ENCODE peak calls at places on chromosomes 11 and 22, in five cellular contexts. Z is K562, X is A549, W is SK-N-SH, Y is HepG2. A is an unnamed sample.

GRCh38 chr11:23192256-23192655 is 332.0 kb upstream of the CCDC179 start:
- DNase-seq in Z (no peak), X (no peak), W (no peak), Y (no peak), A (no peak)

GRCh38 chr11:72235351-72236057 is 8.5 kb downstream of the PHOX2A start:
- DNase-seq in Z (no peak), X (no peak), W (peak), Y (no peak), A (no peak)

GRCh38 chr11:65864758-65865471 is 4.7 kb downstream of the MUS81 start:
- DNase-seq in Z (no peak), X (no peak), W (no peak), Y (no peak), A (no peak)

GRCh38 chr11:66617148-66617814 is 851 bp downstream of the RBM14 start:
- DNase-seq in Z (no peak), X (no peak), W (no peak), Y (no peak), A (no peak)

GRCh38 chr22:19705181-19705934 is 8.9 kb upstream of the SEPTIN5 start:
- DNase-seq in Z (no peak), X (no peak), W (no peak), Y (no peak), A (no peak)

GRCh38 chr11:1829039-1829820 is 5.6 kb upstream of the SYT8 start:
- DNase-seq in Z (no peak), X (no peak), W (no peak), Y (no peak), A (no peak)

GRCh38 chr11:9688716-9689511 is 25.0 kb downstream of the SWAP70 start:
- DNase-seq in Z (no peak), X (no peak), W (peak), Y (no peak), A (peak)

GRCh38 chr11:119991022-119991404 is 146.9 kb downstream of the TRIM29 start:
- DNase-seq in Z (no peak), X (no peak), W (no peak), Y (no peak), A (no peak)

GRCh38 chr11:71086687-71087258 is 165.6 kb downstream of the SHANK2 start:
- DNase-seq in Z (peak), X (peak), W (peak), Y (peak), A (no peak)

GRCh38 chr22:47296405-47297260 is 534.2 kb downstream of the TBC1D22A start:
- DNase-seq in Z (peak), X (no peak), W (peak), Y (no peak), A (no peak)

GRCh38 chr11:269146-269890 is 8.9 kb upstream of the NLRP6 start:
- DNase-seq in Z (peak), X (no peak), W (no peak), Y (peak), A (peak)

GRCh38 chr22:32175751-32176644 is 16.9 kb upstream of the C22orf42 start:
- DNase-seq in Z (no peak), X (no peak), W (peak), Y (no peak), A (no peak)

GRCh38 chr11:61598886-61599868 is 18.3 kb upstream of the SYT7 start:
- DNase-seq in Z (no peak), X (no peak), W (peak), Y (no peak), A (no peak)

GRCh38 chr22:48918585-48919186 is 909.0 kb downstream of the BRD1 start:
- DNase-seq in Z (no peak), X (no peak), W (no peak), Y (peak), A (no peak)

GRCh38 chr11:110921742-110922200 is 209.5 kb upstream of the ARHGAP20 start:
- DNase-seq in Z (no peak), X (no peak), W (no peak), Y (no peak), A (no peak)

GRCh38 chr11:116420770-116421528 is 351.8 kb downstream of the BUD13 start:
- DNase-seq in Z (no peak), X (no peak), W (no peak), Y (no peak), A (no peak)

GRCh38 chr11:72216638-72217037 is at the start of gene FOLR2:
- DNase-seq in Z (no peak), X (no peak), W (no peak), Y (no peak), A (no peak)

GRCh38 chr11:75626692-75627536 is 41.9 kb downstream of the MAP6 start:
- DNase-seq in Z (no peak), X (no peak), W (peak), Y (no peak), A (no peak)

GRCh38 chr11:8047382-8047781 is 33.6 kb upstream of the TUB start:
- DNase-seq in Z (no peak), X (no peak), W (no peak), Y (no peak), A (no peak)

GRCh38 chr22:48779661-48780596 is 1047.7 kb downstream of the BRD1 start:
- DNase-seq in Z (no peak), X (no peak), W (no peak), Y (no peak), A (no peak)

GRCh38 chr22:49833340-49834007 is 5.8 kb upstream of the BRD1 start:
- DNase-seq in Z (no peak), X (no peak), W (no peak), Y (no peak), A (no peak)

GRCh38 chr22:30226192-30226832 is 20.2 kb downstream of the LIF start:
- DNase-seq in Z (no peak), X (peak), W (no peak), Y (peak), A (no peak)

GRCh38 chr11:36628765-36629199 is 30.7 kb upstream of the RAG2 start:
- DNase-seq in Z (no peak), X (no peak), W (peak), Y (no peak), A (no peak)

GRCh38 chr11:34050967-34051348 is 573 bp upstream of the CAPRIN1 start:
- DNase-seq in Z (no peak), X (no peak), W (no peak), Y (peak), A (no peak)

GRCh38 chr11:76666408-76666807 is 4.1 kb downstream of the LRRC32 start:
- DNase-seq in Z (no peak), X (no peak), W (no peak), Y (no peak), A (no peak)

GRCh38 chr11:128956401-128957203 is 13.9 kb upstream of the TP53AIP1 start:
- DNase-seq in Z (peak), X (peak), W (peak), Y (peak), A (peak)

GRCh38 chr11:2922635-2923034 is 6.6 kb downstream of the PHLDA2 start:
- DNase-seq in Z (no peak), X (no peak), W (no peak), Y (no peak), A (no peak)

GRCh38 chr11:76210920-76211851 is 4.9 kb upstream of the WNT11 start:
- DNase-seq in Z (no peak), X (no peak), W (no peak), Y (no peak), A (no peak)

GRCh38 chr11:100445231-100445735 is 241.8 kb upstream of the ARHGAP42 start:
- DNase-seq in Z (no peak), X (no peak), W (no peak), Y (no peak), A (no peak)

DNA sequence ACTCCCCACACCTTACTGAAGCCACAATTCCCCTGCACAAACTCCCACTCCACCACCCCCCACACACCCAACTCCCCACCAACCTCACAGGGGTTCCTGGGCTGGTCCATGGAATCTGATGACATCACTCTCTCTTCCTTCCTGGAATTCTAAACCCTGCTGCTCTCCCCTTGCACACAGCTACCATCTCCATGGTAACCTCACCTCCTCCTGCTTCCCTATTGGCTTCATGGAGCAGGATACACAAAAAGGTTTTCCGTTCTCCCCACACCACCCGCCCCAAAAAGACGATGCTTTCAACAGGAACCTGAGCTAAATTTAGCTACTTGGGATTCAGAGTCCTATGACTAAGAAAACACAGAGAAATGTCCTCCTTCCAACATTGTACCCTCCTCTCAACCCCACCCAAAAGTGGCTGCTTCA is 67.1 kb downstream of the RBFOX2 start:
- DNase-seq in Z (no peak), X (peak), W (peak), Y (no peak), A (no peak)
- TF ChIP-seq EP300 in Z (no peak), X (no peak), W (no peak), Y (no peak), A (no peak)

GRCh38 chr11:57072640-57073039 is 83.9 kb downstream of the OR5AK2 start:
- DNase-seq in Z (no peak), X (peak), W (no peak), Y (no peak), A (no peak)
- TF ChIP-seq REST in Z (no peak), X (no peak), W (peak), Y (no peak), A (no peak)

DNA sequence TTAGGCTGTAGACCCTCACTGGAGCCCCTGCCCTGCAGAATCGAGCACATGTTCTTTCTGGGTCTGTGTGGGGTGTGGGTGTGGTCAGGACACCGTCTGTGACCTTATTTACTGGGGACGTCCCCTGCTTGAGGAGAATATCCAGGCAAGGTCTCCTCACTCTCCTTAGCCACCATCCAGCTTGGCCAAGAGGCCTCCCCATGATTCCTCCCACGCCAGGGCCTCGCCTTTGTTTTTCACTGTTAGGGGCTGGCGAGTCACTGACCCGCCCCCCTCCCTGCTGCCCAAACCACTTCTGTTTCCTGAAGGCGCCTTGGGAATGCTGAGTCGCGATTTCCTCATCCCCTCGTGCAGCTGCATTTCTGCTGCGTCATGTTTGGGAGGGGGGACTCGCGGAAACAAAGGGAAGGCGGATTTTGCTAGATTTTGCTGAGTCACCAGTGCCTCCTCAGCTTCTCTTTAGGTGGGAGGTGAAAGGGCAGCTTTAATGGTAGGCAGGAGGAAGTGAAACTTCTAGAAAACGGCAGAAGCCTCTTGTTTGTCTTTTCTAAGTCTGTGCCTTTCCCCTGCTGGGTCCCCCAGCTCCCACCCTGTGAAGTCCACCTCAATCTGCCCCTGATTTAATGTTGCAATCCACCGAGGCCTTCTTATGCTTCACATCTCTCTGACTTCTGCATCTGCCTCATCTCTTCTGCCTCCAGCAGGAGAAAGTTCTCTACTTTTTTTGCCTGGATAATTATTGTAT is 4.0 kb upstream of the HMOX1 start:
- DNase-seq in Z (peak), X (peak), W (no peak), Y (peak), A (peak)
- TF ChIP-seq EP300 in Z (peak), X (peak), W (no peak), Y (peak), A (peak)

GRCh38 chr11:92979176-92979575 is 9.7 kb downstream of the MTNR1B start:
- DNase-seq in Z (peak), X (no peak), W (peak), Y (no peak), A (no peak)
- TF ChIP-seq REST in Z (no peak), X (no peak), W (no peak), Y (no peak), A (no peak)

DNA sequence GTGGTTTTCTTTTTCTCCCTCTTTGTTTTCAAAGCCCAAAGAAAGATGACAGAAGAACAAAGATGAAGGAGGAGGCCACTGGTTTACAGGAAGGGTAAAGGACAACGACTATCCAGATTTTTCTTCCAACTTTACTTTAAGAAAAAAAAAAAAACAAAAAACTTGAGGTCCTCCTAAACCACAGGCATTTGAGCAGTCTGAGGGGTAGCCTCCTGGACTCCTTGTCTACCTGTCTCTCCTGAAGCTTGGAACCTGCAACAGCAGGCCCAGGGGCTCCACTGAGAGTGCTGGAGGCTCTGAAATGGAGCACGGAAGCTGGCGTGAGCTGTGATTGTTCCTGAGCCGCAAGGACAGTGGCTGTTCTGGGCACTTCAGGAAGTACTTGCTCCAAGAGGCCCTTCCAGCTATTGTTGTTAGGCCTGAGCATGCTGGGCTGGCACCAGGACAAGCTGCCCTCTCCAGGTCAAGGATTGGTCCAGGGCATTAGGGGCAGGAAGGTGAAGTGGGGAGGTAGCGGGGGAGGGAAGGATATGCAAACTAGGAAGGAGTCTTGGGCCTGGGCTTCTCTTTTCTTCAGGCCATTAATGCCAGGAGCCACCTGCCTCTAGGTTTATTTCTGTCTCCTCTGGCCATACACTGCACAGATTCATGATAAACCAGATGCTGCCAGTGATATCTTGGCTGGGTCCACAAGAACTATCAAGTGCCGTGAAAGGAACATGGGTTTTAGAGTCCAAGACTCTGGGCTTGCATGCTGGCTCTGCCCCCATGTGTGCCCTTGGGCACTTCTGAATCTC is 147.3 kb downstream of the CCDC34 start:
- DNase-seq in Z (no peak), X (no peak), W (no peak), Y (no peak), A (no peak)
- TF ChIP-seq EP300 in Z (no peak), X (no peak), W (no peak), Y (no peak), A (no peak)

GRCh38 chr11:46855863-46856262 is 9.8 kb upstream of the CKAP5 start:
- DNase-seq in Z (no peak), X (no peak), W (no peak), Y (no peak), A (no peak)

GRCh38 chr11:46849631-46850030 is 3.6 kb upstream of the CKAP5 start:
- DNase-seq in Z (no peak), X (no peak), W (no peak), Y (no peak), A (no peak)

GRCh38 chr11:46855167-46855566 is 9.1 kb upstream of the CKAP5 start:
- DNase-seq in Z (no peak), X (no peak), W (no peak), Y (peak), A (no peak)

GRCh38 chr11:46846510-46846830 is 390 bp upstream of the CKAP5 start:
- DNase-seq in Z (no peak), X (no peak), W (no peak), Y (no peak), A (no peak)

DNA sequence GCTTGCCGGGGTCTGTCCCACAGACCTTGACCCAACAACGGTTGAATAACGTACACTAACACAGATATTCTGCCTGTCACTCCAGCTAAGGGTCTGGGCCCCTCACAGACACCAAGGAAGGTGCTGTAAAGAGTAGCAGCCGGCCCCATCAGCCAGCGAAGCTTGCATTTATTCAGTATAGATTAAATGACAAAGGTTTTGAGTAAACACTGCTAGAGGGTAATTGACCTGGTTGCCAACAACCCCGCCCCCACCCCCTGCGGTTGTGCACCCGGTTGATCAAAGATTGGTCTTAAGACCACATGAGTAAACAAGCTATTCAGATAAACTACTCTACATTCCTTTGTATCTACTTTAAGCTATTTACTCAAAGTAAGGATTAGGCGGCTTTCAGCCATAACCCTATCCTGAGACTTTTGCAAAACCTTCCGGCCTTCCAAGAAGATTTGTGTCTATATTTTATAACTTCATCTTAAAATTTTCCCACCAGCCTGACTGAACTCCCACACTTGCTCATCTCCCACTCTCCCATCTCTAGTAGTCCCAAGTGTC is 4.8 kb upstream of the CKAP5 start:
- DNase-seq in Z (no peak), X (no peak), W (no peak), Y (no peak), A (no peak)
- TF ChIP-seq REST in Z (no peak), X (no peak), W (no peak), Y (no peak), A (no peak)

GRCh38 chr22:28440517-28441366 is 238.9 kb downstream of the TTC28 start:
- DNase-seq in Z (no peak), X (no peak), W (peak), Y (no peak), A (no peak)

GRCh38 chr22:28430656-28431055 is 249.0 kb downstream of the TTC28 start:
- DNase-seq in Z (no peak), X (no peak), W (no peak), Y (no peak), A (no peak)

GRCh38 chr22:28435960-28436359 is 243.7 kb downstream of the TTC28 start:
- DNase-seq in Z (no peak), X (no peak), W (no peak), Y (no peak), A (no peak)

GRCh38 chr22:28438183-28438778 is 241.4 kb downstream of the TTC28 start:
- DNase-seq in Z (no peak), X (no peak), W (no peak), Y (no peak), A (no peak)

GRCh38 chr22:28435271-28435825 is 244.3 kb downstream of the TTC28 start:
- DNase-seq in Z (no peak), X (no peak), W (no peak), Y (no peak), A (no peak)
- TF ChIP-seq EP300 in Z (no peak), X (no peak), W (no peak), Y (no peak), A (no peak)

A was measured in GM12878.